ENCODE peak calls at places on chromosomes 2 and 18, in seven cellular contexts. O, N, W, J, Z, K and M are unnamed samples.

GRCh38 chr2:130874512-130874911 is 37.8 kb downstream of the ARHGEF4 start:
- DNase-seq in O (no peak), K (no peak), N (no peak), Z (no peak), J (no peak), W (no peak), M (no peak)

GRCh38 chr2:36338827-36339145 is 16.8 kb upstream of the CRIM1 start:
- DNase-seq in J (no peak), Z (no peak), N (no peak), K (no peak), W (no peak), O (peak; percentile 96), M (peak; percentile 90)

GRCh38 chr2:105187531-105187930 is 54.0 kb upstream of the GPR45 start:
- DNase-seq in W (no peak), K (no peak), O (peak; percentile 15), J (no peak), N (no peak), Z (peak; percentile 1), M (peak; percentile 79)

GRCh38 chr2:65358690-65359400 is 73.6 kb downstream of the SPRED2 start:
- DNase-seq in N (no peak), O (no peak), W (no peak), Z (no peak), K (no peak), J (no peak), M (peak; percentile 68)

GRCh38 chr2:96618599-96619283 is 19.4 kb downstream of the KANSL3 start:
- DNase-seq in N (no peak), O (peak; percentile 93), K (no peak), W (no peak), J (no peak), Z (peak; percentile 44), M (no peak)

GRCh38 chr2:12057436-12058166 is 311.2 kb downstream of the LPIN1 start:
- DNase-seq in O (no peak), K (no peak), W (no peak), Z (no peak), N (no peak), J (peak; percentile 66), M (peak; percentile 66)

GRCh38 chr2:23601301-23601965 is 216.5 kb downstream of the KLHL29 start:
- DNase-seq in O (no peak), K (no peak), Z (peak; percentile 18), N (no peak), J (no peak), W (no peak), M (peak; percentile 43)

GRCh38 chr2:205754924-205755321 is 72.6 kb downstream of the NRP2 start:
- DNase-seq in K (peak; percentile 37), W (no peak), O (peak; percentile 65), Z (no peak), N (no peak), J (no peak), M (peak; percentile 55)

GRCh38 chr2:217731805-217732204 is 271.0 kb downstream of the TNS1 start:
- DNase-seq in N (no peak), Z (no peak), O (no peak), W (no peak), J (no peak), K (no peak), M (peak; percentile 8)

GRCh38 chr18:3088444-3088843 is 75.5 kb upstream of the LPIN2 start:
- DNase-seq in J (no peak), Z (peak; percentile 49), O (no peak), W (no peak), K (no peak), N (no peak), M (no peak)

GRCh38 chr2:37615808-37616673 is 55.4 kb downstream of the CDC42EP3 start:
- DNase-seq in W (no peak), Z (no peak), J (peak; percentile 58), O (no peak), K (no peak), N (no peak), M (no peak)

GRCh38 chr2:180385601-180386201 is 378.6 kb upstream of the CWC22 start:
- DNase-seq in N (no peak), O (no peak), J (no peak), Z (peak; percentile 93), K (no peak), W (no peak), M (peak; percentile 66)

GRCh38 chr2:101976887-101977286 is 14.9 kb upstream of the IL1R2 start:
- DNase-seq in O (no peak), Z (no peak), W (no peak), J (no peak), K (no peak), N (no peak), M (no peak)

GRCh38 chr2:223918671-223919134 is 26.4 kb downstream of the WDFY1 start:
- DNase-seq in Z (no peak), W (no peak), J (no peak), K (no peak), O (no peak), N (no peak), M (no peak)

GRCh38 chr2:209610631-209611030 is 161.0 kb upstream of the UNC80 start:
- DNase-seq in K (no peak), N (no peak), W (no peak), O (no peak), Z (no peak), J (no peak), M (no peak)

GRCh38 chr2:180823546-180824141 is 156.8 kb upstream of the UBE2E3 start:
- DNase-seq in O (peak; percentile 1), J (no peak), N (no peak), W (no peak), Z (peak; percentile 53), K (no peak), M (peak; percentile 81)

GRCh38 chr2:91748869-91749268 is 3057.4 kb downstream of the RPIA start:
- DNase-seq in Z (no peak), N (no peak), W (no peak), K (no peak), J (no peak), O (no peak), M (no peak)

GRCh38 chr18:76937597-76937996 is 115.2 kb downstream of the ZNF236 start:
- DNase-seq in W (no peak), Z (no peak), N (no peak), O (no peak), K (no peak), J (no peak), M (peak; percentile 8)